ENCODE peak calls at places on chromosomes 1 and 21, in ten cellular contexts. Q is colonic mucosa, E is Peyer's patch, Z is IMR-90, P is tibial artery, U is Caco-2, G is stomach, N is tibial nerve, W is spleen, R is sigmoid colon. M is an unnamed sample.

GRCh38 chr1:243748706-243749283 is 101.2 kb downstream of the AKT3 start:
- DNase-seq in E (no peak), W (no peak), P (no peak), G (no peak), R (no peak), Q (no peak), N (peak; percentile 70), Z (peak; percentile 88), U (no peak), M (peak; percentile 53)

GRCh38 chr1:214604543-214604942 is 1.5 kb downstream of the CENPF start:
- DNase-seq in U (no peak), P (no peak), N (no peak), R (no peak), Q (no peak), W (no peak), Z (peak; percentile 33), E (no peak), G (no peak), M (no peak)

GRCh38 chr1:34549199-34549598 is 205.6 kb upstream of the GJB5 start:
- DNase-seq in U (peak; percentile 49), N (no peak), Z (no peak), G (no peak), R (no peak), W (no peak), P (no peak), Q (peak; percentile 62), E (peak; percentile 47), M (peak; percentile 20)

GRCh38 chr1:16119504-16119903 is 36.4 kb downstream of the EPHA2 start:
- DNase-seq in E (no peak), U (no peak), R (no peak), G (no peak), Z (no peak), N (no peak), P (no peak), Q (no peak), W (no peak), M (no peak)

GRCh38 chr1:38529337-38529860 is 330.2 kb downstream of the RRAGC start:
- DNase-seq in Q (no peak), U (no peak), Z (no peak), W (no peak), G (no peak), N (no peak), R (no peak), P (no peak), E (no peak), M (no peak)

GRCh38 chr1:228416217-228416971 is at the start of gene TRIM17:
- DNase-seq in P (no peak), N (no peak), G (no peak), R (no peak), Q (no peak), W (peak; percentile 82), Z (no peak), E (no peak), U (no peak), M (peak; percentile 38)

GRCh38 chr1:64495878-64496277 is 25.9 kb downstream of the CACHD1 start:
- DNase-seq in G (peak; percentile 76), Q (no peak), U (no peak), R (no peak), E (no peak), P (no peak), W (no peak), Z (no peak), N (no peak), M (no peak)

GRCh38 chr1:83554174-83554573 is 444.8 kb downstream of the TTLL7 start:
- DNase-seq in Q (no peak), N (no peak), W (no peak), U (no peak), G (no peak), R (peak; percentile 62), E (no peak), P (no peak), Z (no peak), M (no peak)

GRCh38 chr1:79042539-79042938 is 36.0 kb upstream of the ADGRL4 start:
- DNase-seq in U (no peak), E (no peak), N (no peak), R (no peak), P (no peak), Z (no peak), Q (no peak), G (no peak), W (no peak), M (peak; percentile 17)

GRCh38 chr1:23449306-23449705 is 24.8 kb upstream of the TCEA3 start:
- DNase-seq in U (no peak), G (no peak), W (no peak), E (no peak), P (no peak), N (no peak), Q (no peak), Z (no peak), R (no peak), M (no peak)

GRCh38 chr1:224585051-224585450 is 31.1 kb upstream of the CNIH3 start:
- DNase-seq in Q (no peak), Z (no peak), G (no peak), U (no peak), P (no peak), W (no peak), E (no peak), N (no peak), R (no peak), M (no peak)

GRCh38 chr1:81712425-81712824 is 88.3 kb upstream of the ADGRL2 start:
- DNase-seq in W (no peak), E (no peak), U (no peak), G (no peak), Z (no peak), N (no peak), Q (no peak), P (no peak), R (no peak), M (no peak)

GRCh38 chr1:64426691-64427090 is 43.2 kb upstream of the CACHD1 start:
- DNase-seq in Q (no peak), G (no peak), N (no peak), U (no peak), W (no peak), R (no peak), E (no peak), Z (no peak), P (no peak), M (no peak)

GRCh38 chr1:11434506-11434905 is 44.4 kb upstream of the DISP3 start:
- DNase-seq in Z (no peak), W (no peak), Q (no peak), U (no peak), N (no peak), P (no peak), G (no peak), E (no peak), R (no peak), M (no peak)

GRCh38 chr1:79364896-79365295 is 358.4 kb upstream of the ADGRL4 start:
- DNase-seq in G (no peak), W (no peak), U (no peak), Q (no peak), R (no peak), P (no peak), Z (peak; percentile 6), N (no peak), E (no peak), M (no peak)

GRCh38 chr21:35792569-35792968 is 267.8 kb downstream of the SETD4 start:
- DNase-seq in G (no peak), Z (no peak), Q (no peak), N (no peak), R (no peak), E (no peak), U (no peak), P (no peak), W (no peak), M (no peak)

GRCh38 chr1:35783055-35783583 is 13.3 kb upstream of the CLSPN start:
- DNase-seq in Q (no peak), W (no peak), R (no peak), P (no peak), N (no peak), Z (no peak), E (no peak), G (no peak), U (no peak), M (no peak)

GRCh38 chr1:211734359-211734758 is 58.9 kb upstream of the NEK2 start:
- DNase-seq in W (no peak), P (no peak), R (no peak), Q (no peak), U (no peak), E (no peak), N (no peak), G (no peak), Z (no peak), M (no peak)

GRCh38 chr1:19441048-19441447 is 44.3 kb downstream of the CAPZB start:
- DNase-seq in N (no peak), U (no peak), R (no peak), W (no peak), G (no peak), P (no peak), Q (no peak), Z (no peak), E (no peak), M (no peak)

GRCh38 chr1:26378088-26378878 is 5.7 kb upstream of the ZNF683 start:
- DNase-seq in Z (peak; percentile 98), P (no peak), N (no peak), Q (peak; percentile 38), G (no peak), W (peak; percentile 86), U (no peak), R (peak; percentile 43), E (peak; percentile 84), M (peak; percentile 26)
- H3K4me3 ChIP-seq in Z (no peak overlapping the region), P (no peak overlapping the region), N (no peak overlapping the region), Q (no peak overlapping the region), G (no peak overlapping the region), W (no peak overlapping the region), U (no peak overlapping the region), R (no peak overlapping the region), E (no peak overlapping the region), M (no peak overlapping the region)

DNA sequence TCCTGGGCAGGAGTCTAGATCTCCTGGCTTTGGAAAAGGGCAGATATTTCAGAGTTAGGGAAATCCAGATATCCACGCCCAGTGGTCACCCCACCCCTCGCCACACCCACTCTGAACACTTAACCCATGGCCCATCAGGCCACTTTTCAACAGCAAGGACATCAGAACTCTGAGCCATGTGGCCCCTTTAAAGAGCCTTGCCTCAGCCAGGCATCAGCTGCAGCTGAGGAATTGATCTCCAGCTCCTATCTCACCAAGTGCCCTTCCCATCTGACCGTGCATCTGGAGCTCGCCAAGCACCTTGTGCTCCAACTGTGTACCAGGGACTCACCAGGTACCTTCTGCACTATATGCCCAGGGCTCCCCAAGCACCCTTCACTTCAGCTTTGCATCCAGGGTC is 20.2 kb upstream of the SH2D2A start:
- DNase-seq in U (no peak), Z (no peak), N (no peak), R (no peak), W (no peak), P (no peak), E (no peak), Q (no peak), G (no peak), M (no peak)
- TF ChIP-seq CTCF in U (no peak), Z (no peak), N (no peak), R (no peak), W (no peak), P (no peak), E (no peak), Q (no peak), G (no peak), M (no peak)

GRCh38 chr1:229808272-229808671 is 182.2 kb downstream of the URB2 start:
- DNase-seq in W (no peak), Q (no peak), R (no peak), G (no peak), U (no peak), E (no peak), Z (no peak), N (no peak), P (no peak), M (no peak)
- H3K9me3 ChIP-seq in W (peaks cover 44% of the 10 kb centered on the region), Q (no peaks in the 10 kb centered on the region), R (no peaks in the 10 kb centered on the region), G (peaks cover 49% of the 10 kb centered on the region), U (peaks cover 30% of the 10 kb centered on the region), E (no peaks in the 10 kb centered on the region), Z (peaks cover 7% of the 10 kb centered on the region), N (no peaks in the 10 kb centered on the region), P (peaks cover 22% of the 10 kb centered on the region), M (peaks cover 18% of the 10 kb centered on the region)

GRCh38 chr1:8746554-8746953 is 70.9 kb downstream of the RERE start:
- DNase-seq in E (no peak), G (no peak), P (no peak), R (no peak), U (no peak), N (no peak), Q (no peak), W (no peak), Z (peak; percentile 64), M (no peak)
- H3K4me3 ChIP-seq in E (no peak overlapping the region), G (no peak overlapping the region), P (no peak overlapping the region), R (no peak overlapping the region), U (no peak overlapping the region), N (no peak overlapping the region), Q (no peak overlapping the region), W (no peak overlapping the region), Z (no peak overlapping the region), M (no peak overlapping the region)

M was measured in A673.